ENCODE peak calls at places on chromosome 15, in nine cellular contexts. A is tibial nerve, Q is SK-N-SH, M is ovary, U is K562, B is sigmoid colon, X is suprapubic skin, K is HepG2, H is transverse colon. V is an unnamed sample. For H3K4me1, the result is how much of the 10 kb centered on the place peaks cover.

GRCh38 chr15:52252781-52253180 is 42.8 kb downstream of the MYO5C start:
- DNase-seq in A (no peak), Q (no peak), M (no peak), U (peak), B (no peak), X (no peak), K (peak), H (no peak), V (peak)

GRCh38 chr15:70474367-70474681 is 289.0 kb downstream of the UACA start:
- DNase-seq in A (no peak), Q (no peak), M (no peak), U (no peak), B (peak), X (no peak), K (no peak), H (no peak), V (no peak)

GRCh38 chr15:101250931-101251829 is 668 bp downstream of the CHSY1 start:
- DNase-seq in A (no peak), Q (peak), M (no peak), U (peak), B (peak), X (peak), K (no peak), H (no peak), V (peak)

GRCh38 chr15:70792171-70792573 is 28.8 kb upstream of the UACA start:
- DNase-seq in A (no peak), Q (no peak), M (no peak), U (no peak), B (no peak), X (no peak), K (no peak), H (no peak), V (no peak)

GRCh38 chr15:80171787-80172186 is 19.0 kb downstream of the FAH start:
- DNase-seq in A (no peak), Q (no peak), M (no peak), U (no peak), B (no peak), X (no peak), K (peak), H (no peak), V (no peak)

GRCh38 chr15:85543741-85544155 is 163.3 kb downstream of the AKAP13 start:
- DNase-seq in A (peak), Q (no peak), M (peak), U (no peak), B (peak), X (peak), K (no peak), H (peak), V (peak)

GRCh38 chr15:66842710-66843441 is 140.8 kb downstream of the SMAD6 start:
- DNase-seq in A (peak), Q (peak), M (peak), U (peak), B (peak), X (peak), K (peak), H (peak), V (peak)

GRCh38 chr15:71713191-71713798 is 97.1 kb upstream of the NR2E3 start:
- DNase-seq in A (no peak), Q (no peak), M (no peak), U (no peak), B (no peak), X (no peak), K (no peak), H (no peak), V (no peak)

GRCh38 chr15:98843844-98844243 is 163.7 kb downstream of the PGPEP1L start:
- DNase-seq in A (no peak), Q (no peak), M (no peak), U (no peak), B (no peak), X (no peak), K (peak), H (no peak), V (no peak)

GRCh38 chr15:62601779-62602540 is 436.9 kb upstream of the C2CD4B start:
- DNase-seq in A (no peak), Q (no peak), M (no peak), U (no peak), B (no peak), X (no peak), K (no peak), H (no peak), V (no peak)

GRCh38 chr15:75138016-75138999 is 63.4 kb upstream of the C15orf39 start:
- DNase-seq in A (no peak), Q (no peak), M (peak), U (no peak), B (no peak), X (no peak), K (no peak), H (no peak), V (no peak)

GRCh38 chr15:47384776-47385175 is 332.5 kb upstream of the SEMA6D start:
- DNase-seq in A (no peak), Q (no peak), M (no peak), U (no peak), B (no peak), X (no peak), K (no peak), H (no peak), V (no peak)

GRCh38 chr15:47386459-47386858 is 330.8 kb upstream of the SEMA6D start:
- DNase-seq in A (no peak), Q (no peak), M (no peak), U (no peak), B (no peak), X (no peak), K (no peak), H (no peak), V (no peak)

GRCh38 chr15:47383102-47383501 is 334.2 kb upstream of the SEMA6D start:
- DNase-seq in A (no peak), Q (no peak), M (no peak), U (no peak), B (no peak), X (no peak), K (no peak), H (no peak), V (no peak)

GRCh38 chr15:47383801-47384200 is 333.5 kb upstream of the SEMA6D start:
- DNase-seq in A (no peak), Q (no peak), M (no peak), U (no peak), B (no peak), X (no peak), K (no peak), H (no peak), V (no peak)

GRCh38 chr15:47384316-47384715 is 333.0 kb upstream of the SEMA6D start:
- DNase-seq in A (no peak), Q (no peak), M (peak), U (no peak), B (no peak), X (no peak), K (no peak), H (no peak), V (no peak)
- TF ChIP-seq EP300 in A (no peak), Q (no peak), M (no peak), U (no peak), B (no peak), X (no peak), K (no peak), H (no peak), V (no peak)

GRCh38 chr15:34984884-34985630 is 3.0 kb downstream of the ZNF770 start:
- DNase-seq in A (no peak), Q (no peak), M (no peak), U (peak), B (no peak), X (no peak), K (peak), H (no peak), V (no peak)
- H3K4me3 ChIP-seq in A (no peak), Q (no peak), M (no peak), U (peak), B (no peak), X (no peak), K (peak), H (no peak), V (no peak)

DNA sequence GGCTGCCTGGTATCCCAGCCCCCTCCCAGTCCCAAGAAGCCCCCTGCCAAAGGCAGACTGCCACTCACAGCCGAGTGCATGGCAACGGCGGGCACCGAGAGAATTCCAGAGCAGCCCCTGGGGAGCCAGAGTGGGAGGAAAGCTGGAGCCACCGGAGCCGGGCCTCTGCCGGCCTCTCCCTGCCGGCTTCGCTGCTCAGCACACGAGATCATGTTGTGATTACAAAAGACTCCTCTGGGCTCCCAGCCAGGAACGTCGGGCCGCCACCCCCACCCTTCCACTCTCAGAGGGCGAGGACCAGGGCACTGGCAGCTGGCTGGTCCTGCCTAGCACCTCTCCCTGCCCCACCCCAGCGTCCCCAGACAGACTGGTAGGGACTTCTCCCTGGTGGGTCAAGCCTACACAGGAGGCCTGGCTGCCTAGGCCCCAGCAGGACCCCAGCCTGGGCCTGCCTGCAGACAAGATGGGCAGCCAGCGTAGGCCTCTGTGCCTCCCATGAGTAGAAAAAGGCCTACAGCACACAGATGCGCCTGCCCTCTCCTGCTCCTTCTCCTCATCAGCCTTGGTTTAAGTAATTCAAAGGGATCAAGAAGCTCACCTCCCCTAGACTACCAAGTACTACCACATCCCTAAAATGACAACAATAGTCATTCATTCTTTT is at the start of gene CCDC9B:
- DNase-seq in A (peak), Q (peak), M (peak), U (peak), B (peak), X (peak), K (peak), H (peak), V (peak)
- H3K4me1 ChIP-seq in A (under half), Q (half or more), M (under half), U (under half), B (under half), X (half or more), K (half or more), H (half or more), V (half or more)

DNA sequence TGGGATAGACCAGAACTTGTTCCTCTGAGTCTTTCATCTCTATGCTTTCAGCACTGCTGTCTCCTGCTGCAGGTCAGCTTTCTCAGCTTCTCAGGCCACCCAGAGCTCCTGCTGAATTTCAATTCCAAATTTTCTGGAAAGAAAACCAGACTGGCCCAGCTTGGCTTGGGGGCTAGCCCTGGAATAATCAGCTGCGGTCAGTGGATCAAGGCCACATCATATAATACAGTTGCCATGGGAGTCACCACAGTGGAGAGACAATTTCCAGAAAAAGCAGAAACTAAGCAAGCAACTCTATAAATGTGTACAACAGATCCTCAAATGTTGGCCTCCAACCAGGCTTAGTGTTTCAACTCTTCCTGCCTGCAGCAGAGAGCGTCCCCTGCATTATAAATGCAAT is 91.1 kb upstream of the SLC24A5 start:
- DNase-seq in A (no peak), Q (no peak), M (no peak), U (no peak), B (no peak), X (no peak), K (no peak), H (no peak), V (no peak)
- TF ChIP-seq EP300 in A (no peak), Q (no peak), M (no peak), U (no peak), B (no peak), X (no peak), K (no peak), H (no peak), V (no peak)

GRCh38 chr15:31226011-31226410 is 100.6 kb upstream of the KLF13 start:
- DNase-seq in A (no peak), Q (no peak), M (no peak), U (no peak), B (no peak), X (no peak), K (no peak), H (no peak), V (no peak)

GRCh38 chr15:31222769-31223345 is 103.8 kb upstream of the KLF13 start:
- DNase-seq in A (no peak), Q (no peak), M (no peak), U (no peak), B (no peak), X (no peak), K (no peak), H (no peak), V (peak)

GRCh38 chr15:31221936-31222515 is 104.6 kb upstream of the KLF13 start:
- DNase-seq in A (no peak), Q (no peak), M (no peak), U (no peak), B (no peak), X (no peak), K (no peak), H (no peak), V (peak)

GRCh38 chr15:31225356-31225955 is 101.2 kb upstream of the KLF13 start:
- DNase-seq in A (no peak), Q (no peak), M (no peak), U (no peak), B (no peak), X (no peak), K (no peak), H (no peak), V (no peak)

DNA sequence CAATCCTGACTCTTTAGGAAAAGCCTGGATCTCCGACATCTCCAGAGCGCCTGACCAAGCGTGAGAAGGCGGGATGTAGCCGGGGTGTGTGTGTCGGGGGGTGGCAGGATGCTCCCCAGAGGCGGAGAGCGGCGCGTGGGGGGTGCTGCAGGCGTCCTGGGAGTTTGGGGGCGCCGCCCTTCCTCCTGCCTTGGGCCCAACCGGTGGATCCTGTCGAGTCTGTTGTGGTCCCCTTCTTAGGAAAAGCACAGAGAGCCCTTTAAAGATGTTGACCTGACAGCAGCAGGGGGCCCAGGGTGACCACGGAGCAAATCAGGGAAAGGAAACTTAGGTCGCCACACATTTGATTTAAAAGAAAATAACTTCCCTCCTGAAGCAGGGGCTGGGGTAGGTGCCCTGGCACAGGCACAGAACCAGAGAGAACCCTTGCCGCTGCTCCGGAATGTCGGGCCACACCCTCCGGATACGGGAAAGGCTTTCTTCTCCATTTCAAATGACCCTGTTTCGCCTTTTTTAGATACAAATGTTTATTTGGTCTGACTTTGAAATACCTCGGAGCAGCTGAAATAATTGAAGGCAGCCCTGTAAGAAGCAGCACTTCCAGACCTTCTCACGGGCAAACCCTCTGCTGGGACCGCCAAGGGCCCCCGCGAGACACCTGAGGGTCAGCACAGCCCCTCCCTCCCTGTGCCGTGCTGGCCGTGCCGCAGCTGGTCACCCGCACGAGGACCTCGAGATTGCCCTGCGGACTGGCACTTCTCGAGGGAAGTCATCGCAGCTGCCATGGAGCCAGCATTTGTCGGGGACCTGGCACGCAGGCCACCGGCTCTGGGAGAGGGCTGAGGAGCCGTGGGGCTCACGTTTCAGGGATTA is 102.9 kb upstream of the KLF13 start:
- DNase-seq in A (no peak), Q (no peak), M (no peak), U (no peak), B (no peak), X (no peak), K (no peak), H (no peak), V (peak)
- H3K4me3 ChIP-seq in A (peak), Q (no peak), M (no peak), U (no peak), B (peak), X (peak), K (no peak), H (no peak), V (peak)

DNA sequence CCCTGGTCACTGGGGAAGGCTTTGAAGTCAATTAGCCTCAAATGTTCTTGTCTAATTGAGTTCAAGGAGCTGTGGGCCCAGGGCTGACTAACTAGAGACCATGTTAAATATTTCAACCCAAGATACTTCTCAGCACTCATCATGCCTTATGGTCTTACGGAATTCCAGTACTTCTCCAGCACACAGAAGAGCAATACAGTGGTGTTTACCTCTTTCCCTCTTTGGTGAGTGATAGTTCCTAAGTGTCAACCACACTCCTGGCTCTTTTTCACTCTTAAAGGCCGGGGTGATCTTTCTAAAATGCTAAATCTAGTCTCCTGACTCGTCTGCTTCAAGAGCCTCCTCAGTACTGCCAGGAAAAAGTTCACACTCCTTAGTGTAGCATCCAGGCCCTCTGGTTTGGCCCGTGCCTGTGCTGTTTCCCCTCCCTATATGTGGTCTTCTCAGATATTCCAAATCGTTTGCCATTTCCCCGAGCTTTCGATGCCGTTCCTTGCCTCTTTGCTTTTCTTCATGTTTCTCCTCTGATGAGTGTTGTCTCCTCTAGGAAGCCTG is 4.7 kb downstream of the MYZAP start:
- DNase-seq in A (no peak), Q (no peak), M (no peak), U (no peak), B (no peak), X (no peak), K (no peak), H (no peak), V (no peak)
- H3K4me1 ChIP-seq in A (under half), Q (under half), M (under half), U (under half), B (under half), X (under half), K (under half), H (half or more), V (under half)

GRCh38 chr15:89121414-89121813 is 33.2 kb downstream of the ABHD2 start:
- DNase-seq in A (no peak), Q (no peak), M (no peak), U (no peak), B (no peak), X (no peak), K (peak), H (peak), V (no peak)

GRCh38 chr15:89117790-89118189 is 29.5 kb downstream of the ABHD2 start:
- DNase-seq in A (no peak), Q (no peak), M (no peak), U (no peak), B (no peak), X (no peak), K (no peak), H (no peak), V (no peak)

GRCh38 chr15:89122532-89123525 is 34.6 kb downstream of the ABHD2 start:
- DNase-seq in A (no peak), Q (no peak), M (no peak), U (no peak), B (no peak), X (no peak), K (no peak), H (no peak), V (no peak)

GRCh38 chr15:89118481-89118989 is 30.3 kb downstream of the ABHD2 start:
- DNase-seq in A (no peak), Q (no peak), M (no peak), U (no peak), B (no peak), X (no peak), K (no peak), H (no peak), V (no peak)

DNA sequence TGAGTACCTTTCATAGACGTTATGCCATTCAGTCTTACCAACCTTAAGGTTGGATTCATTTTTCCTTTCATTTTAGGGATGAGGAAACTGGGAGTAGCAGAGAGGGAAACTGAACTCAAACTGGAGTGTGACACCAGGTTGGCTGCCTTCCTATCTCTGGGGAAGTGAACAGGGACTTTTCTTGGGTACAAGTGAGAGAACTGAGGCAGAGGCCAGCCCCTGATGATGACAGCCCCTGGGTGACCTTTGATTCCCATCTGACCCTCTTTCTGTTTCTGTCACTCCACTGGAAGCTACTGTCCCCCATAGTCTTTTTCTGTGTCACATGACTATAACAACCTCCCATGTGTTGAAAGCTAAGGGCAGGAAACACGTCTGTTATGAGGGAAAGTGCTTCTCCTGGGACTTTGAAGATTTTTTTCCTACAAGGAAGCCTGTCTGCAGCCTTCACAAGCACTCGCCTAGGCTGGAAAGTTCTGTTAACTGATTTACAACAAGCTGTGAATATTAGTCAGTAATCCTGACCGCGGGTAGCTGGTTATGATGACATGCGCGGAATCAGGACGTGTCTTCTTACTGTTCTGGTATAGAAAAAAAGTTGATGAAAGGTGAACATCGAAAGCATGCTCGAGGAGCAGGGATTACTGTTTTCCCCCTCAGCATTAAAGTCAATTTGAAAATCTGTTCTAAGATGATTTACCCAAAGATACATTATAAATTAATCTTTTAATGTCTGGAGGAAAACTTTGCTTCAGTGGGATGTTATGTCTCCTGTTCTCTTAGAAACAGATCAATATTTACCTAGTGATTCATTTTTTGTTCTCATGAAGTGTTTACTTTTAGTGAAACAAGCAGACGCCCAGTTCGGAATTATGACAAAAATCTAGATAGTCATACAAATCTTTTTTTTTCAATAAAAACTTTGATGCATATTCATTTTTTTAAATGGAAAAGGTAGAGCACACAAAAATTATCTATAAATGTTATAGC is 31.5 kb downstream of the ABHD2 start:
- DNase-seq in A (no peak), Q (no peak), M (no peak), U (no peak), B (no peak), X (no peak), K (peak), H (no peak), V (no peak)
- TF ChIP-seq EP300 in A (peak), Q (no peak), M (no peak), U (no peak), B (no peak), X (no peak), K (peak), H (no peak), V (peak)

DNA sequence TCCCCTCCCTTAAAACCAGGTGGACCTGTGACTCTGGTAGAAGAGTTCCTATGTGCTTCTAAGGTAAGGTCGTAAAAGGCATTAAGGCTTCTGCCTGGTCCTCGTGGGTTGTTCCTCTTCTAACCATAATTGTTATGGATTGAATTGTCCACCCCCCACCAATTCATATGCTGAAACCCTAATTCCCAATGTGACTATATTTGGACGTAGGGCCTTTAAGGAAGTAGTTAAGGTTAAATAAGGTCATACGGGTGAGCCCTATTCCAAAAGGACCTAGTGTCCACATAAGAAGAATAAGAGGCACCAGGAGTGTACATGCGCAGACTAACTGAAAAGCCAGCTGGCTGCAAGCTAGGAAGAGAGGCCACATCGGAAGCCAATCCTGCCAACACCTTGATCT is 1.9 kb downstream of the ADPGK start:
- DNase-seq in A (no peak), Q (no peak), M (no peak), U (no peak), B (no peak), X (no peak), K (no peak), H (no peak), V (no peak)
- H3K4me3 ChIP-seq in A (no peak), Q (no peak), M (no peak), U (peak), B (no peak), X (peak), K (peak), H (no peak), V (no peak)